ENCODE peak calls at places on chromosomes 11 and 22, in ten cellular contexts. U is posterior vena cava; Y is head of caudate nucleus; P is mucosa of gallbladder; A is Calu3; B is activated T-cell treated with anti-CD3 and anti-CD28 coated beads, Interleukin-2, amount 50 U/mL, for 48 hours; S is heart right ventricle; Q is activated CD8-positive, alpha-beta memory T cell treated with anti-CD3 and anti-CD28 coated beads for 48 hours; X is stimulated activated CD4-positive, alpha-beta T cell treated with anti-CD3 and anti-CD28 coated beads, Interleukin-2, amount 100 ng/mL, for 24 hours; M is activated T-helper 1 cell treated with Interleukin-2 at 50 U/mL for 16 hours. K is an unnamed sample.

GRCh38 chr22:27416553-27417427 is 384.8 kb downstream of the MN1 start:
- DNase-seq in U (no peak), P (peak), M (no peak), A (no peak), S (no peak), Q (no peak), X (no peak), Y (no peak), B (no peak), K (no peak)

GRCh38 chr11:102974552-102975280 is 19.2 kb upstream of the MMP13 start:
- DNase-seq in P (no peak), Y (no peak), M (no peak), B (no peak), S (no peak), U (no peak), X (no peak), Q (no peak), A (peak), K (no peak)

GRCh38 chr11:115221461-115222069 is 282.6 kb downstream of the CADM1 start:
- DNase-seq in A (no peak), S (no peak), Q (no peak), Y (no peak), B (no peak), M (no peak), X (no peak), P (no peak), U (no peak), K (no peak)

GRCh38 chr11:44307340-44308099 is 2.4 kb downstream of the ALX4 start:
- DNase-seq in U (no peak), Y (no peak), P (no peak), A (no peak), X (no peak), B (no peak), M (no peak), S (no peak), Q (no peak), K (no peak)

GRCh38 chr22:27620367-27621154 is 181.0 kb downstream of the MN1 start:
- DNase-seq in Q (no peak), S (no peak), Y (no peak), U (peak), A (peak), X (no peak), P (no peak), B (no peak), M (no peak), K (no peak)

GRCh38 chr22:47328550-47329243 is 566.2 kb downstream of the TBC1D22A start:
- DNase-seq in M (no peak), Q (no peak), P (peak), S (no peak), Y (no peak), B (no peak), U (no peak), X (no peak), A (peak), K (no peak)

GRCh38 chr11:47550288-47551052 is 2.5 kb downstream of the CELF1 start:
- DNase-seq in Y (no peak), M (no peak), U (no peak), Q (no peak), A (no peak), B (no peak), S (no peak), P (no peak), X (no peak), K (no peak)

GRCh38 chr11:15807827-15808226 is 548.5 kb downstream of the SOX6 start:
- DNase-seq in Q (no peak), S (no peak), A (no peak), U (no peak), Y (no peak), X (no peak), P (no peak), M (no peak), B (no peak), K (no peak)

GRCh38 chr11:122691751-122692150 is 36.2 kb downstream of the UBASH3B start:
- DNase-seq in A (no peak), U (no peak), S (no peak), B (no peak), P (no peak), Y (no peak), Q (no peak), X (no peak), M (no peak), K (peak)

GRCh38 chr22:23678133-23678532 is 12.7 kb upstream of the RGL4 start:
- DNase-seq in M (no peak), Q (no peak), P (no peak), Y (no peak), S (no peak), X (no peak), U (peak), B (no peak), A (no peak), K (no peak)

GRCh38 chr11:11535611-11536010 is 86.2 kb downstream of the GALNT18 start:
- DNase-seq in Q (no peak), A (no peak), P (no peak), M (no peak), B (no peak), X (no peak), U (no peak), Y (no peak), S (peak), K (no peak)

GRCh38 chr11:76601712-76602111 is 68.8 kb downstream of the LRRC32 start:
- DNase-seq in A (no peak), M (no peak), B (no peak), Q (no peak), S (no peak), P (no peak), X (no peak), U (no peak), Y (no peak), K (no peak)

GRCh38 chr11:45659031-45659817 is 6.2 kb downstream of the CHST1 start:
- DNase-seq in B (no peak), M (no peak), S (no peak), Y (no peak), U (peak), Q (no peak), P (no peak), A (no peak), X (no peak), K (no peak)

GRCh38 chr22:20084547-20085413 is 4.7 kb downstream of the DGCR8 start:
- DNase-seq in A (peak), B (peak), M (no peak), U (no peak), X (peak), S (no peak), Q (no peak), Y (no peak), P (no peak), K (no peak)

GRCh38 chr11:29319231-29319630 is 697.6 kb downstream of the KCNA4 start:
- DNase-seq in P (no peak), B (no peak), S (no peak), Y (no peak), M (no peak), A (no peak), X (no peak), U (no peak), Q (no peak), K (no peak)

GRCh38 chr11:3920148-3920852 is 64.8 kb downstream of the STIM1 start:
- DNase-seq in U (no peak), B (peak), S (no peak), X (peak), Q (peak), P (no peak), M (peak), Y (peak), A (peak), K (no peak)

GRCh38 chr11:65290448-65291165 is 24.1 kb upstream of the CDC42EP2 start:
- DNase-seq in B (no peak), P (peak), Y (peak), X (no peak), S (peak), A (no peak), U (peak), Q (no peak), M (no peak), K (no peak)

GRCh38 chr11:74138021-74138420 is 32.8 kb downstream of the C2CD3 start:
- DNase-seq in Y (no peak), A (no peak), P (no peak), M (no peak), S (no peak), B (no peak), Q (no peak), U (no peak), X (no peak), K (no peak)

GRCh38 chr22:43442386-43443060 is 30.7 kb downstream of the MPPED1 start:
- DNase-seq in M (no peak), P (no peak), B (no peak), S (no peak), U (peak), X (no peak), Y (no peak), Q (no peak), A (no peak), K (no peak)

GRCh38 chr11:23310276-23310675 is 450.0 kb upstream of the CCDC179 start:
- DNase-seq in X (no peak), M (no peak), B (no peak), P (no peak), U (no peak), S (no peak), Q (no peak), A (no peak), Y (no peak), K (no peak)

GRCh38 chr11:95487391-95487790 is 256.4 kb upstream of the SESN3 start:
- DNase-seq in P (no peak), Q (no peak), Y (no peak), A (no peak), U (no peak), B (peak), X (no peak), S (no peak), M (no peak), K (no peak)

GRCh38 chr11:8717544-8717875 is 34.9 kb downstream of the RPL27A start:
- DNase-seq in B (no peak), P (no peak), U (no peak), S (no peak), M (no peak), X (no peak), Q (no peak), A (no peak), Y (no peak), K (no peak)

GRCh38 chr11:103294516-103294915 is 185.3 kb downstream of the DYNC2H1 start:
- DNase-seq in S (no peak), A (no peak), X (no peak), P (no peak), Y (no peak), U (no peak), M (no peak), B (no peak), Q (no peak), K (no peak)

GRCh38 chr11:133947298-133947905 is 9.4 kb downstream of the IGSF9B start:
- DNase-seq in Q (no peak), U (no peak), Y (peak), M (peak), S (peak), P (peak), A (peak), X (peak), B (peak), K (peak)

GRCh38 chr22:35930933-35931332 is 97.7 kb downstream of the RBFOX2 start:
- DNase-seq in U (no peak), B (no peak), Q (no peak), P (peak), Y (no peak), A (peak), S (no peak), M (no peak), X (no peak), K (peak)

GRCh38 chr11:35389897-35390462 is 29.4 kb downstream of the SLC1A2 start:
- DNase-seq in A (peak), M (no peak), Y (no peak), U (no peak), P (no peak), Q (no peak), S (no peak), B (peak), X (peak), K (no peak)

GRCh38 chr11:75924966-75925784 is 110.2 kb downstream of the UVRAG start:
- DNase-seq in M (no peak), U (no peak), S (no peak), P (no peak), B (no peak), X (no peak), Q (no peak), A (no peak), Y (peak), K (peak)

GRCh38 chr11:693415-693831 is 1.6 kb downstream of the DEAF1 start:
- DNase-seq in Y (no peak), S (no peak), Q (no peak), M (no peak), A (no peak), X (no peak), P (no peak), U (no peak), B (peak), K (peak)

GRCh38 chr11:69704508-69705245 is 855 bp upstream of the FGF19 start:
- DNase-seq in B (peak), X (no peak), M (no peak), U (no peak), Q (no peak), A (peak), Y (no peak), S (no peak), P (peak), K (peak)

GRCh38 chr11:36354221-36355003 is 58.3 kb downstream of the PRR5L start:
- DNase-seq in B (no peak), U (no peak), X (no peak), M (no peak), Y (no peak), S (no peak), Q (no peak), A (no peak), P (no peak), K (no peak)